ENCODE peak calls at places on chromosomes 2 and 18, in eight cellular contexts. One of them, this sample, is unnamed. For H3K36me3, the result is how much of the 10 kb centered on the place peaks cover.

GRCh38 chr18:49018961-49019445 is 68.2 kb upstream of the SMAD7 start:
- DNase-seq in tibial artery: peak
- DNase-seq in uterus: no peak
- DNase-seq in CD8-positive, alpha-beta T cell: peak
- DNase-seq in esophagus muscularis mucosa: no peak
- DNase-seq in PC-3: no peak
- DNase-seq in lower lobe of right lung: no peak
- DNase-seq in BJ: no peak
- DNase-seq in this sample: no peak

GRCh38 chr18:50560681-50561629 is 1.1 kb downstream of the MAPK4 start:
- DNase-seq in tibial artery: no peak
- DNase-seq in uterus: peak
- DNase-seq in CD8-positive, alpha-beta T cell: no peak
- DNase-seq in esophagus muscularis mucosa: no peak
- DNase-seq in PC-3: no peak
- DNase-seq in lower lobe of right lung: no peak
- DNase-seq in BJ: no peak
- DNase-seq in this sample: no peak

GRCh38 chr2:10550206-10551001 is 102.3 kb upstream of the ODC1 start:
- DNase-seq in tibial artery: no peak
- DNase-seq in uterus: no peak
- DNase-seq in CD8-positive, alpha-beta T cell: no peak
- DNase-seq in esophagus muscularis mucosa: no peak
- DNase-seq in PC-3: no peak
- DNase-seq in lower lobe of right lung: no peak
- DNase-seq in BJ: no peak
- DNase-seq in this sample: no peak

GRCh38 chr2:65527451-65528240 is 95.2 kb upstream of the SPRED2 start:
- DNase-seq in tibial artery: no peak
- DNase-seq in uterus: no peak
- DNase-seq in CD8-positive, alpha-beta T cell: no peak
- DNase-seq in esophagus muscularis mucosa: no peak
- DNase-seq in PC-3: no peak
- DNase-seq in lower lobe of right lung: no peak
- DNase-seq in BJ: no peak
- DNase-seq in this sample: no peak

GRCh38 chr2:449246-450067 is 161.6 kb upstream of the ALKAL2 start:
- DNase-seq in tibial artery: no peak
- DNase-seq in uterus: no peak
- DNase-seq in CD8-positive, alpha-beta T cell: no peak
- DNase-seq in esophagus muscularis mucosa: no peak
- DNase-seq in PC-3: peak
- DNase-seq in lower lobe of right lung: no peak
- DNase-seq in BJ: no peak
- DNase-seq in this sample: no peak

GRCh38 chr2:43051316-43051715 is 175.1 kb downstream of the ZFP36L2 start:
- DNase-seq in tibial artery: peak
- DNase-seq in uterus: peak
- DNase-seq in CD8-positive, alpha-beta T cell: peak
- DNase-seq in esophagus muscularis mucosa: no peak
- DNase-seq in PC-3: peak
- DNase-seq in lower lobe of right lung: no peak
- DNase-seq in BJ: no peak
- DNase-seq in this sample: no peak

GRCh38 chr18:40055262-40055661 is 1899.8 kb upstream of the PIK3C3 start:
- DNase-seq in tibial artery: no peak
- DNase-seq in uterus: no peak
- DNase-seq in CD8-positive, alpha-beta T cell: no peak
- DNase-seq in esophagus muscularis mucosa: no peak
- DNase-seq in PC-3: no peak
- DNase-seq in lower lobe of right lung: no peak
- DNase-seq in BJ: no peak
- DNase-seq in this sample: no peak

GRCh38 chr2:27408601-27409320 is 630 bp downstream of the PPM1G start:
- DNase-seq in tibial artery: peak
- DNase-seq in uterus: no peak
- DNase-seq in CD8-positive, alpha-beta T cell: no peak
- DNase-seq in esophagus muscularis mucosa: no peak
- DNase-seq in PC-3: peak
- DNase-seq in lower lobe of right lung: no peak
- DNase-seq in BJ: no peak
- DNase-seq in this sample: no peak

GRCh38 chr2:160292225-160292624 is 92.2 kb upstream of the ITGB6 start:
- DNase-seq in tibial artery: no peak
- DNase-seq in uterus: no peak
- DNase-seq in CD8-positive, alpha-beta T cell: no peak
- DNase-seq in esophagus muscularis mucosa: no peak
- DNase-seq in PC-3: peak
- DNase-seq in lower lobe of right lung: no peak
- DNase-seq in BJ: no peak
- DNase-seq in this sample: no peak

GRCh38 chr2:144426981-144427479 is 92.9 kb downstream of the ZEB2 start:
- DNase-seq in tibial artery: no peak
- DNase-seq in uterus: no peak
- DNase-seq in CD8-positive, alpha-beta T cell: no peak
- DNase-seq in esophagus muscularis mucosa: no peak
- DNase-seq in PC-3: peak
- DNase-seq in lower lobe of right lung: no peak
- DNase-seq in BJ: no peak
- DNase-seq in this sample: peak

GRCh38 chr18:72114801-72115594 is 429.1 kb downstream of the CBLN2 start:
- DNase-seq in tibial artery: no peak
- DNase-seq in uterus: no peak
- DNase-seq in CD8-positive, alpha-beta T cell: no peak
- DNase-seq in esophagus muscularis mucosa: no peak
- DNase-seq in PC-3: peak
- DNase-seq in lower lobe of right lung: no peak
- DNase-seq in BJ: no peak
- DNase-seq in this sample: no peak

GRCh38 chr2:232689152-232689910 is 7.8 kb upstream of the GIGYF2 start:
- DNase-seq in tibial artery: peak
- DNase-seq in uterus: no peak
- DNase-seq in CD8-positive, alpha-beta T cell: no peak
- DNase-seq in esophagus muscularis mucosa: no peak
- DNase-seq in PC-3: no peak
- DNase-seq in lower lobe of right lung: no peak
- DNase-seq in BJ: peak
- DNase-seq in this sample: no peak

GRCh38 chr2:205188516-205189138 is 493.7 kb upstream of the NRP2 start:
- DNase-seq in tibial artery: peak
- DNase-seq in uterus: peak
- DNase-seq in CD8-positive, alpha-beta T cell: no peak
- DNase-seq in esophagus muscularis mucosa: no peak
- DNase-seq in PC-3: no peak
- DNase-seq in lower lobe of right lung: no peak
- DNase-seq in BJ: peak
- DNase-seq in this sample: no peak

GRCh38 chr18:58687871-58688308 is 16.6 kb downstream of the MALT1 start:
- DNase-seq in tibial artery: no peak
- DNase-seq in uterus: no peak
- DNase-seq in CD8-positive, alpha-beta T cell: peak
- DNase-seq in esophagus muscularis mucosa: no peak
- DNase-seq in PC-3: no peak
- DNase-seq in lower lobe of right lung: no peak
- DNase-seq in BJ: no peak
- DNase-seq in this sample: no peak

GRCh38 chr2:218879881-218880748 is 537 bp upstream of the WNT10A start:
- DNase-seq in tibial artery: no peak
- DNase-seq in uterus: no peak
- DNase-seq in CD8-positive, alpha-beta T cell: peak
- DNase-seq in esophagus muscularis mucosa: no peak
- DNase-seq in PC-3: no peak
- DNase-seq in lower lobe of right lung: peak
- DNase-seq in BJ: no peak
- DNase-seq in this sample: no peak

GRCh38 chr18:41906528-41907256 is 48.3 kb upstream of the PIK3C3 start:
- DNase-seq in tibial artery: no peak
- DNase-seq in uterus: no peak
- DNase-seq in CD8-positive, alpha-beta T cell: no peak
- DNase-seq in esophagus muscularis mucosa: no peak
- DNase-seq in PC-3: peak
- DNase-seq in lower lobe of right lung: no peak
- DNase-seq in BJ: peak
- DNase-seq in this sample: peak

GRCh38 chr2:85237849-85238570 is 89.8 kb downstream of the TGOLN2 start:
- DNase-seq in tibial artery: no peak
- DNase-seq in uterus: no peak
- DNase-seq in CD8-positive, alpha-beta T cell: no peak
- DNase-seq in esophagus muscularis mucosa: no peak
- DNase-seq in PC-3: no peak
- DNase-seq in lower lobe of right lung: peak
- DNase-seq in BJ: no peak
- DNase-seq in this sample: no peak
- H3K4me3 ChIP-seq in tibial artery: no peak
- H3K4me3 ChIP-seq in uterus: no peak
- H3K4me3 ChIP-seq in CD8-positive, alpha-beta T cell: no peak
- H3K4me3 ChIP-seq in esophagus muscularis mucosa: no peak
- H3K4me3 ChIP-seq in PC-3: no peak
- H3K4me3 ChIP-seq in lower lobe of right lung: no peak
- H3K4me3 ChIP-seq in BJ: no peak
- H3K4me3 ChIP-seq in this sample: no peak

GRCh38 chr18:12883003-12883683 is 894 bp downstream of the PTPN2 start:
- DNase-seq in tibial artery: no peak
- DNase-seq in uterus: no peak
- DNase-seq in CD8-positive, alpha-beta T cell: no peak
- DNase-seq in esophagus muscularis mucosa: no peak
- DNase-seq in PC-3: no peak
- DNase-seq in lower lobe of right lung: no peak
- DNase-seq in BJ: no peak
- DNase-seq in this sample: no peak

GRCh38 chr18:12884521-12885323 is 685 bp upstream of the PTPN2 start:
- DNase-seq in tibial artery: no peak
- DNase-seq in uterus: no peak
- DNase-seq in CD8-positive, alpha-beta T cell: no peak
- DNase-seq in esophagus muscularis mucosa: no peak
- DNase-seq in PC-3: no peak
- DNase-seq in lower lobe of right lung: no peak
- DNase-seq in BJ: no peak
- DNase-seq in this sample: no peak

GRCh38 chr18:12885500-12885899 is 1.5 kb upstream of the PTPN2 start:
- DNase-seq in tibial artery: no peak
- DNase-seq in uterus: no peak
- DNase-seq in CD8-positive, alpha-beta T cell: no peak
- DNase-seq in esophagus muscularis mucosa: no peak
- DNase-seq in PC-3: no peak
- DNase-seq in lower lobe of right lung: no peak
- DNase-seq in BJ: no peak
- DNase-seq in this sample: no peak

GRCh38 chr18:12883684-12884520 is at the start of gene PTPN2:
- DNase-seq in tibial artery: peak
- DNase-seq in uterus: peak
- DNase-seq in CD8-positive, alpha-beta T cell: peak
- DNase-seq in esophagus muscularis mucosa: peak
- DNase-seq in PC-3: peak
- DNase-seq in lower lobe of right lung: peak
- DNase-seq in BJ: peak
- DNase-seq in this sample: peak

DNA sequence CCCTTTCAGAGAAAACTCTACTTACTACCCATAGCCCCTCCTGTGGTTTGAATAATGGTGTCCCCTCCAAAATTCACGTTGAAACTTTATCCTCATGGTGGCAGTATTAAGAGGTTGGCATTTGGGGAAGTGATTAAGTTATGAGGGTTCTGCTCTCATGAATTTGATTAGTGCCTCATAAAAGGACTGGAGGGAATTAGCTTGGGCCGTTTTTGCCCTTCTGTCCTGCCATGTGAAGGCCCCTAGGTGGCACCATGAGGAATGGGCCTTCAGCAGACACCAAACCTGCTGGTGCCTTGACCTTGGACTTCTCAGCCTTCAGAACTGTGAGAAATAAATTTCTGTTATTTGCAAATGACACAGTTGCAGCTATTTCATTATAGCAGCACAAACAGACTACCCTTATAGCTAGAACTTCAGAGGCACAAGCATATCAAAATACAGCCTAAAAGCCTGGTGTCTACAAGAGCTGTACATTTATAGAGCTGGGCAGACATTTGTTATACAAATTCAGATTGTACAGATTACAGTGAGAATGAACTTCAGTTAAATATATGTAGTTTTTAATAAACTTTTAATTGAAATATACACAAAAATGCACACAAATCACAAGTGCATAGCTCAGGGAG is 2.6 kb upstream of the PTPN2 start:
- DNase-seq in tibial artery: no peak
- DNase-seq in uterus: no peak
- DNase-seq in CD8-positive, alpha-beta T cell: no peak
- DNase-seq in esophagus muscularis mucosa: no peak
- DNase-seq in PC-3: peak
- DNase-seq in lower lobe of right lung: no peak
- DNase-seq in BJ: no peak
- DNase-seq in this sample: no peak
- TF ChIP-seq CTCF in tibial artery: no peak
- TF ChIP-seq CTCF in uterus: no peak
- TF ChIP-seq CTCF in CD8-positive, alpha-beta T cell: no peak
- TF ChIP-seq CTCF in esophagus muscularis mucosa: peak
- TF ChIP-seq CTCF in PC-3: peak
- TF ChIP-seq CTCF in lower lobe of right lung: peak
- TF ChIP-seq CTCF in BJ: peak
- TF ChIP-seq CTCF in this sample: peak

DNA sequence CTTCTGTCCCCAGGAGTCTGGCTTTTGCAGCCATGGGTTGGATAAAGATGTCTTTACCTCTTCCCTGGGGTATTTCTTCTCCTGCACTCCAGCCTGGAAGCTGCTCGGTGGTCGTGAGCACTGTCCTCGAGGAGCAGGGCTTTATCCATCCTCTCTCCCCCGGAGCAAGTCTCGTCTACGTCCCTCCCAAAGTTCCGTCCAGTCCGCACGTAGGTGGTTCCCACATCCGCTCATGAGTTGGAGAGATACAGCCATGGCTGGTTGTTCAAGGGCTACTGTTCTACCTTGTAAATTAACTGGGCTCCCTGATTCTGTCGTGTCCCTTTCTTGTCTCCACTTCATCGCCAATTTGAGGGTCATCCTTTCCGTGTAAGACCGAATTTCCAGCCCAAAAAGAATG is 47.1 kb downstream of the TRAPPC12 start:
- DNase-seq in tibial artery: no peak
- DNase-seq in uterus: no peak
- DNase-seq in CD8-positive, alpha-beta T cell: no peak
- DNase-seq in esophagus muscularis mucosa: no peak
- DNase-seq in PC-3: no peak
- DNase-seq in lower lobe of right lung: no peak
- DNase-seq in BJ: no peak
- DNase-seq in this sample: no peak
- H3K36me3 ChIP-seq in tibial artery: half or more
- H3K36me3 ChIP-seq in uterus: under half
- H3K36me3 ChIP-seq in CD8-positive, alpha-beta T cell: under half
- H3K36me3 ChIP-seq in esophagus muscularis mucosa: half or more
- H3K36me3 ChIP-seq in PC-3: under half
- H3K36me3 ChIP-seq in lower lobe of right lung: half or more
- H3K36me3 ChIP-seq in BJ: under half
- H3K36me3 ChIP-seq in this sample: under half

GRCh38 chr18:77251730-77252050 is 2.0 kb downstream of the GALR1 start:
- DNase-seq in tibial artery: no peak
- DNase-seq in uterus: no peak
- DNase-seq in CD8-positive, alpha-beta T cell: no peak
- DNase-seq in esophagus muscularis mucosa: no peak
- DNase-seq in PC-3: no peak
- DNase-seq in lower lobe of right lung: no peak
- DNase-seq in BJ: no peak
- DNase-seq in this sample: no peak
- H3K4me3 ChIP-seq in tibial artery: no peak
- H3K4me3 ChIP-seq in uterus: no peak
- H3K4me3 ChIP-seq in CD8-positive, alpha-beta T cell: no peak
- H3K4me3 ChIP-seq in esophagus muscularis mucosa: peak
- H3K4me3 ChIP-seq in PC-3: no peak
- H3K4me3 ChIP-seq in lower lobe of right lung: no peak
- H3K4me3 ChIP-seq in BJ: no peak
- H3K4me3 ChIP-seq in this sample: no peak

This sample was measured in kidney epithelial cell.